ENCODE peak calls at places on chromosome 2, in four cellular contexts. S, T, M and U are unnamed samples.

GRCh38 chr2:112646791-112647720 is 1.3 kb downstream of the SLC20A1 start:
- DNase-seq in S (peak), T (no peak), M (no peak), U (no peak)

GRCh38 chr2:235619544-235619943 is 125.7 kb downstream of the AGAP1 start:
- DNase-seq in S (no peak), T (no peak), M (no peak), U (no peak)

GRCh38 chr2:202035089-202035940 is 1.7 kb downstream of the FZD7 start:
- DNase-seq in S (peak), T (peak), M (no peak), U (peak)

GRCh38 chr2:18762667-18763066 is 173.3 kb upstream of the NT5C1B start:
- DNase-seq in S (no peak), T (no peak), M (no peak), U (peak)

GRCh38 chr2:101710036-101710689 is 12.7 kb downstream of the MAP4K4 start:
- DNase-seq in S (no peak), T (no peak), M (no peak), U (no peak)

GRCh38 chr2:183488421-183488820 is 364.2 kb downstream of the NUP35 start:
- DNase-seq in S (no peak), T (no peak), M (no peak), U (no peak)

GRCh38 chr2:62056341-62056740 is 139.6 kb upstream of the B3GNT2 start:
- DNase-seq in S (no peak), T (no peak), M (no peak), U (no peak)

GRCh38 chr2:231673348-231673770 is 35.0 kb upstream of the PTMA start:
- DNase-seq in S (peak), T (peak), M (peak), U (peak)

GRCh38 chr2:10477443-10478297 is 29.5 kb upstream of the ODC1 start:
- DNase-seq in S (peak), T (no peak), M (no peak), U (no peak)

GRCh38 chr2:38600242-38600891 is 2.4 kb downstream of the HNRNPLL start:
- DNase-seq in S (peak), T (no peak), M (no peak), U (no peak)

GRCh38 chr2:42117923-42118758 is 51.0 kb upstream of the EML4 start:
- DNase-seq in S (peak), T (peak), M (no peak), U (peak)

GRCh38 chr2:33034784-33035183 is 88.0 kb downstream of the LTBP1 start:
- DNase-seq in S (no peak), T (no peak), M (no peak), U (no peak)

GRCh38 chr2:136243638-136244557 is 125.9 kb upstream of the CXCR4 start:
- DNase-seq in S (no peak), T (no peak), M (no peak), U (no peak)

GRCh38 chr2:196516541-196516940 is 123.0 kb upstream of the CCDC150 start:
- DNase-seq in S (no peak), T (no peak), M (no peak), U (no peak)

GRCh38 chr2:231427116-231427515 is 31.6 kb downstream of the B3GNT7 start:
- DNase-seq in S (no peak), T (no peak), M (no peak), U (no peak)

GRCh38 chr2:218877331-218877730 is 3.3 kb upstream of the WNT10A start:
- DNase-seq in S (no peak), T (no peak), M (no peak), U (no peak)

GRCh38 chr2:4258563-4258962 is 555.2 kb downstream of the DCDC2C start:
- DNase-seq in S (no peak), T (no peak), M (no peak), U (no peak)

GRCh38 chr2:43225093-43225787 is 1.2 kb downstream of the ZFP36L2 start:
- DNase-seq in S (peak), T (peak), M (no peak), U (peak)

GRCh38 chr2:34012728-34013302 is 413.7 kb upstream of the FAM98A start:
- DNase-seq in S (peak), T (peak), M (peak), U (peak)

GRCh38 chr2:69579561-69579960 is 64.0 kb downstream of the AAK1 start:
- DNase-seq in S (no peak), T (no peak), M (no peak), U (no peak)

GRCh38 chr2:168192839-168193616 is 54.4 kb downstream of the STK39 start:
- DNase-seq in S (no peak), T (no peak), M (no peak), U (no peak)

GRCh38 chr2:31312898-31313297 is 78.9 kb downstream of the EHD3 start:
- DNase-seq in S (no peak), T (no peak), M (no peak), U (peak)

GRCh38 chr2:131105950-131106801 is 1.0 kb downstream of the PLEKHB2 start:
- DNase-seq in S (peak), T (no peak), M (no peak), U (peak)

GRCh38 chr2:95039410-95039809 is 13.9 kb downstream of the MAL start:
- DNase-seq in S (no peak), T (no peak), M (no peak), U (no peak)

GRCh38 chr2:190469770-190470169 is 61.6 kb downstream of the MFSD6 start:
- DNase-seq in S (peak), T (no peak), M (no peak), U (peak)

GRCh38 chr2:175126661-175127060 is 41.3 kb downstream of the ATF2 start:
- DNase-seq in S (no peak), T (no peak), M (no peak), U (no peak)

GRCh38 chr2:221546505-221547225 is 25.4 kb downstream of the EPHA4 start:
- DNase-seq in S (peak), T (no peak), M (no peak), U (no peak)

GRCh38 chr2:62485780-62486765 is 19.9 kb downstream of the TMEM17 start:
- DNase-seq in S (no peak), T (no peak), M (no peak), U (peak)

GRCh38 chr2:239778042-239778811 is 246.9 kb downstream of the NDUFA10 start:
- DNase-seq in S (no peak), T (peak), M (no peak), U (no peak)
- H4K5ac ChIP-seq in S (no peak), T (no peak), M (no peak), U (no peak)

GRCh38 chr2:121530563-121531334 is at the start of gene RNU4ATAC:
- DNase-seq in S (peak), T (peak), M (peak), U (peak)
- H2BK15ac ChIP-seq in S (no peak), T (no peak), M (no peak), U (peak)

DNA sequence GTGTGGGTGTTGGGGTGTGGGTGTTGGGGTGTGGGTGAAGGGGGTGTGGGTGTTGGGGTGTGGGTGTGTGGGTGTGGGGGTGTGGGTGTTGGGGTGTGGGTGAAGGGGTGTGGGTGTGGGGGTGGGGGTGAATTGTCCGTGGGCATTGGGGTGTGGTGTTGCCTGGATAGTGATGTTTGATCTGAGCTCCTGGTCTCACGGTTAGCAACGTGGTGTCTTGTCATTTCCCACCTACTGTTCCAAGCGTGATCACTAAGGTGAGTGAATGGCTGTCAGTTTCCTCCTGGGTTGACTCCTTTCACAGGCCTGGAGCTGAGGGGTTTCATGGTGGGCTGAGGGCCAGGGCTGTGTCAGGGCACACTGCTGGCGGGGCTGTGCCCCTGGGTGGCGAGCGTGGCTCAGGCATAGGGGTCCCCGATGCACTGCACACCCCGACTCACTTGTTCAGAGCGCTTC is 27.2 kb downstream of the RTP5 start:
- DNase-seq in S (no peak), T (no peak), M (no peak), U (no peak)
- H4K5ac ChIP-seq in S (no peak), T (no peak), M (no peak), U (no peak)

DNA sequence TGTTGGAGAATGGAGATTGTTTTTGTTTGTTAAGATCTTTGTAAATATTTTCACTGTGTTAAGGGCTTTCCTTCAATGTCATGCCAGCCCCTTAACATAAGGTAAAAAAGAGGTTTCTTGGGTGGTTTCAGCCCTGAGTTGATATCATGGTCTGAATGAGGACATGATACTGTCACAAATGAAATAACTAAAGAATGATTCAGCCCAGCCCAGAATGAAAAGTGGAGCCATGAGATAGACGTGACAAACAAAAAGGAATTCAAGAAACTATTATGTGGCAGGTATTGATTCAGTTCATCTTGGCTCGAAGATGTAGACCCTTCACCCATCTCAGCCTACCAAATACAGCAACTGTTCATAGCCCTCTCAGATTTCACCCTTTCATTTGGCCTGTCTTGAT is 88.6 kb upstream of the TTN start:
- DNase-seq in S (no peak), T (no peak), M (no peak), U (no peak)
- H2BK15ac ChIP-seq in S (no peak), T (no peak), M (no peak), U (no peak)

GRCh38 chr2:11658208-11658607 is 11.8 kb downstream of the NTSR2 start:
- DNase-seq in S (no peak), T (no peak), M (no peak), U (no peak)

GRCh38 chr2:11657646-11658045 is 12.3 kb downstream of the NTSR2 start:
- DNase-seq in S (no peak), T (no peak), M (no peak), U (no peak)

GRCh38 chr2:11659866-11660265 is 10.1 kb downstream of the NTSR2 start:
- DNase-seq in S (no peak), T (no peak), M (no peak), U (no peak)

GRCh38 chr2:11657195-11657594 is 12.8 kb downstream of the NTSR2 start:
- DNase-seq in S (no peak), T (no peak), M (no peak), U (no peak)

DNA sequence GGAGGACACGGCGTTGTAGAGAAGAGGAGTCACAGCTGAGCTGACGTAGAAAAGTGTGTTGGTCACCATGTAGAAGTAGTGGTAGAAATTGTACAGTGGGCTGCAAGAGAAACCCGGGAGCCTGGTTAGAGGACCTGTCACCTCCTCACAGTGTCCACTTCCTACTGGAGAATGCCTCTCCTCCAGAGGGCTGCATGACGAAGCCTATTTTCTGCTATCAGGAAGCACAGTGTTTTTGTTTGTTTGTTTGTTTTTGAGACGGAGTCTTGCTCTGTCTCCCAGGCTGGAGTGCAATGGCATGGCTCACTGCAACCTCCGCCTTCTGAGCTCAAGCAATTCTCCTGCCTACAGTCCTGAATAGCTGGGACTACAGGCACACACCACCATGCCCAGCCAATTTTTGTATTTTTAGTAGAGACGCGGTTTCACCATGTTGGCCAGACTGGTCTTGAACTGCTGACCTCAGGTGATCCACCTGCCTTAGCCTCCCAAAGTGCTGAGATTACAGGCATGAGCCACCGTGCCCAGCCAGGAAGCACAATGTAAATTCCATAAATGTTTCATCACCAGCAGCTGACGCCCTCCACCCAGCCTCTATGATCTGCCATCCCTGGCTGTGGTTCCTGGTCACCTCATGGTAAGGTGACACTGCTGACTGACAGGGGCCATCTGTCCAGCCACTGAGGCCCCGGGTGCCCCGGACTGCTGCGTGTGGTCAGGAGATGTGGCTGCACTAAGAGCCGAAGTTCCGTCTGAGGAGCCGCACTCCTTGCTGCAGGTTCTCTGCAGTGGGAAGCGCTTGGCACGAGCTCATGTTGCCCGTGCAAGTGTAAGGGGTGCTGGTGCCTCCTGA is 11.1 kb downstream of the NTSR2 start:
- DNase-seq in S (no peak), T (no peak), M (no peak), U (no peak)
- H4K5ac ChIP-seq in S (no peak), T (no peak), M (no peak), U (no peak)